ENCODE peak calls at places on chromosomes 6 and 20, in six cellular contexts. E, C, A, G, J and W are unnamed samples. For H3K4me1, the result is how much of the 10 kb centered on the place peaks cover.

GRCh38 chr6:79671605-79672266 is 40.6 kb downstream of the SH3BGRL2 start:
- DNase-seq in E (peak), C (peak), A (peak), G (no peak), J (peak), W (peak)

GRCh38 chr6:159172066-159172465 is 2.9 kb downstream of the FNDC1 start:
- DNase-seq in E (no peak), C (no peak), A (no peak), G (no peak), J (no peak), W (no peak)

GRCh38 chr20:41316009-41316408 is 1.5 kb downstream of the ZHX3 start:
- DNase-seq in E (peak), C (no peak), A (no peak), G (no peak), J (no peak), W (no peak)

GRCh38 chr6:157268835-157269234 is 54.5 kb downstream of the TMEM242 start:
- DNase-seq in E (no peak), C (no peak), A (no peak), G (no peak), J (no peak), W (peak)

GRCh38 chr6:126312013-126312665 is 27.8 kb upstream of the CENPW start:
- DNase-seq in E (no peak), C (no peak), A (peak), G (no peak), J (no peak), W (no peak)

GRCh38 chr20:47317127-47317895 is 39.2 kb downstream of the ZMYND8 start:
- DNase-seq in E (peak), C (peak), A (peak), G (peak), J (peak), W (peak)

GRCh38 chr6:1604991-1605821 is 4.5 kb upstream of the FOXC1 start:
- DNase-seq in E (no peak), C (no peak), A (no peak), G (no peak), J (no peak), W (peak)

GRCh38 chr6:21022343-21023107 is 488.3 kb downstream of the CDKAL1 start:
- DNase-seq in E (peak), C (no peak), A (peak), G (peak), J (peak), W (peak)

GRCh38 chr6:113433506-113433991 is 423.6 kb upstream of the MARCKS start:
- DNase-seq in E (peak), C (peak), A (no peak), G (no peak), J (peak), W (peak)

GRCh38 chr6:148451690-148452089 is 109.1 kb downstream of the SASH1 start:
- DNase-seq in E (no peak), C (peak), A (no peak), G (no peak), J (no peak), W (no peak)

GRCh38 chr20:62907377-62908317 is 18.7 kb downstream of the DIDO1 start:
- DNase-seq in E (no peak), C (no peak), A (no peak), G (no peak), J (no peak), W (no peak)

GRCh38 chr20:58907481-58908137 is 55.1 kb downstream of the GNAS start:
- DNase-seq in E (peak), C (peak), A (no peak), G (peak), J (peak), W (peak)

GRCh38 chr6:125700591-125701353 is 48.7 kb upstream of the HEY2 start:
- DNase-seq in E (no peak), C (no peak), A (no peak), G (no peak), J (no peak), W (no peak)

GRCh38 chr6:36615018-36615761 is 21.0 kb downstream of the SRSF3 start:
- DNase-seq in E (peak), C (no peak), A (peak), G (no peak), J (peak), W (no peak)

GRCh38 chr6:15337584-15337981 is 91.7 kb downstream of the JARID2 start:
- DNase-seq in E (no peak), C (no peak), A (no peak), G (no peak), J (no peak), W (no peak)

GRCh38 chr6:90870561-90870960 is 283.7 kb upstream of the MAP3K7 start:
- DNase-seq in E (no peak), C (no peak), A (no peak), G (no peak), J (no peak), W (no peak)

GRCh38 chr20:5183731-5184474 is 57.1 kb downstream of the CDS2 start:
- DNase-seq in E (no peak), C (no peak), A (no peak), G (no peak), J (no peak), W (no peak)

GRCh38 chr20:50191065-50191565 is 485 bp downstream of the CEBPB start:
- DNase-seq in E (no peak), C (peak), A (no peak), G (no peak), J (peak), W (peak)

GRCh38 chr6:13146429-13146828 is 181.9 kb downstream of the TBC1D7 start:
- DNase-seq in E (no peak), C (no peak), A (no peak), G (no peak), J (peak), W (no peak)

GRCh38 chr6:120173250-120173649 is 823.7 kb upstream of the MAN1A1 start:
- DNase-seq in E (no peak), C (no peak), A (no peak), G (no peak), J (no peak), W (no peak)

GRCh38 chr20:12966468-12967085 is 42.2 kb upstream of the SPTLC3 start:
- DNase-seq in E (peak), C (no peak), A (no peak), G (no peak), J (no peak), W (no peak)

GRCh38 chr6:36820700-36821580 is 18.3 kb downstream of the CPNE5 start:
- DNase-seq in E (peak), C (no peak), A (no peak), G (no peak), J (no peak), W (no peak)

GRCh38 chr6:129314575-129314974 is 395.4 kb downstream of the ARHGAP18 start:
- DNase-seq in E (no peak), C (no peak), A (no peak), G (no peak), J (no peak), W (no peak)

GRCh38 chr6:44858998-44859397 is 469.1 kb upstream of the RUNX2 start:
- DNase-seq in E (peak), C (no peak), A (no peak), G (no peak), J (no peak), W (no peak)

GRCh38 chr6:56814308-56814707 is 140.6 kb upstream of the BEND6 start:
- DNase-seq in E (no peak), C (no peak), A (no peak), G (no peak), J (no peak), W (no peak)
- H3K27ac ChIP-seq in E (no peak), C (no peak), A (no peak), G (peak), J (no peak), W (no peak)

DNA sequence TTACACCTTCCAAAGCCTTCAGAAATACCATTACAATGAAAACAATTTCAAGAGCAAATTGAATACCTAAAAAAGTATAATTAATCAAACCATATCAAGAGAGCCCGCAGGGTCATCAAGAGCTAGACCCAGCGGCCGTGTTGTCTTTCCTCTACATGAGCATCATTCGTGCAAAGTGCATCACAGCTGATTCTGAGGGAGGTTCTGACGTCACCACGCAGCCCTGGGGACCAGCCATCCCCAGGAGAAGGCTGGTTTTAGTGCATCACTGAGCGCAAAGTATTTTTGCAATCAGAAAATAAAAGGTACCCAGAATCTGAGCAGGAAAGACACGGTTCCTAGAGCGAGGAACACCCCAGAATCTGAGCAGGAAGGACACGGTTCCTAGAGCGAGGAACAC is 371.4 kb downstream of the CDH4 start:
- DNase-seq in E (no peak), C (no peak), A (no peak), G (no peak), J (no peak), W (no peak)
- TF ChIP-seq CTCF in E (no peak), C (no peak), A (no peak), G (no peak), J (no peak), W (no peak)

DNA sequence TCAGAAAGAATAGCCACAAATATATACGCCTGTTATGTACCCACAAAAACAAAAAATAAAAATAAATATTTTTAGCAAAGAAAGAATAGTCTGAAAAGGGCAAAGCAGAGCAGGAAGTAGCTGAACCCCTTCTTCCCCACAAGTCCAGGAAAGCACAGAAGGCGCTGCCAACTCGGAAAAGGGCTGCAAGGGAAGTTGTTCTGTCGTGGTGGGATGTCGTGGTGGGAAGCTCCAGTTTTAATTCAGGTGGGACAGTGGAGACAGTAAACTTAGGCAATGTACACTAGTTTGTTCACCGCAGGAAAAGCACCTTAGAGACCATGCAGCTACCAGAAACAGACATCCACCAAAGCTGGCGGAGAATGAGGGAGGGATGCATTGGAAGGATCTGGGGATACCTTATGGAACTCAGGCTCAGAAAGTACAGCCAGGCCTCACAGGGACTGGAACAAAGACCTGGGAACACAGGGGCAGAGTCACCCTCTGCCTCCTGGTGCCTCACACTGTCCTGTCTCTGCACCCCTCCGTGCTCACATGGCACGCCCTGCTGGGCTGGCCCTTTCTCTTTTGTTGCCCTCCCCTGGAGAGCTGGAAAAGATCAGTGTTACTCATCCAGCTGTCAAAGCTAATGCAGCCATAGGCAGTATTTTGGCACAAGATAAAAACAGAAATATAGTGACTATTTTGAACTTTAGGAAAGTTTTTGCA is 3.3 kb upstream of the APMAP start:
- DNase-seq in E (no peak), C (no peak), A (no peak), G (no peak), J (no peak), W (no peak)
- H3K4me1 ChIP-seq in E (under half), C (under half), A (under half), G (under half), J (under half), W (half or more)

GRCh38 chr20:31833130-31833930 is 12.1 kb downstream of the FOXS1 start:
- DNase-seq in E (peak), C (peak), A (peak), G (no peak), J (peak), W (peak)

GRCh38 chr20:31835554-31835953 is 9.8 kb downstream of the FOXS1 start:
- DNase-seq in E (no peak), C (no peak), A (no peak), G (no peak), J (no peak), W (no peak)

GRCh38 chr20:31831771-31832306 is 12.7 kb downstream of the MYLK2 start:
- DNase-seq in E (no peak), C (no peak), A (no peak), G (no peak), J (no peak), W (no peak)

GRCh38 chr20:31835977-31836852 is 9.2 kb downstream of the FOXS1 start:
- DNase-seq in E (peak), C (peak), A (peak), G (no peak), J (peak), W (peak)

DNA sequence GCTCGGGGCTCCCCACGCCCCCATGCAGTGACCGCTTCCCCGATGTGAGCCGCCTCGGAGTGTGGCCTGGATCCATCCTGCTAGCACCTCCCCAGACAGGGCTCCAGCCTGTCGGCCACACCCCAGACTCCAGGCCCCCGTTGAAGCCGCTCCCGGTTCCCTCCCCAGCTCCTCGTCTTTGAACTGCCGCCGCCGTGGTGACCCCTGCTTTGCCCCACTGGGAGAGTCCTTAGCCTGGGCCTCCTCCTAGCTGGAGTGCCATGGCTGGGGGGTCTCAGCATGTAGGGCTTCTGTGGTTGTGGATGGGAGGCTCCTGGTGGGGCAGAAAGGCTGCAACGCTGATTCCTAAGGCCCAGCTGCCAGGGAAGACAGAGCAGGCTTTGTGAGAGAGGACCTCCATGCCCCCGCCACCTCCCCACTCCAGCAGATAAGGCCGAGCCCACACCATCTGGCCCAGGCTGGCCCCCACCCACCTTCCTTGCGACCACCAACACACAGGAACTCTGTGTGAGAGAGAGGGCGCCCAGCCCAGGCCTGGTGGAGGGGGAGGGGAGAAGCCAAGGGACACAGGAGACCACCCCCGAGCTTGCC is 11.4 kb downstream of the FOXS1 start:
- DNase-seq in E (no peak), C (no peak), A (no peak), G (no peak), J (no peak), W (no peak)
- H3K27ac ChIP-seq in E (no peak), C (no peak), A (no peak), G (peak), J (no peak), W (no peak)

GRCh38 chr6:112429226-112429625 is 82.1 kb downstream of the RFPL4B start:
- DNase-seq in E (peak), C (no peak), A (no peak), G (no peak), J (no peak), W (no peak)
- TF ChIP-seq CTCF in E (peak), C (no peak), A (no peak), G (peak), J (no peak), W (no peak)